ENCODE peak calls at places on chromosome 1, in four cellular contexts. One of them, this sample, is unnamed. For H3K36me3, the result is how much of the 10 kb centered on the place peaks cover.

GRCh38 chr1:228752604-228753132 is 17.4 kb downstream of the RHOU start:
- DNase-seq in MG63: no peak
- DNase-seq in CD8-positive, alpha-beta T cell: no peak
- DNase-seq in body of pancreas: no peak
- DNase-seq in this sample: no peak

GRCh38 chr1:24317081-24317480 is 2.1 kb upstream of the GRHL3 start:
- DNase-seq in body of pancreas: no peak
- DNase-seq in CD8-positive, alpha-beta T cell: no peak
- DNase-seq in MG63: no peak
- DNase-seq in this sample: no peak

GRCh38 chr1:105398909-105399308 is 1649.2 kb downstream of the AMY1C start:
- DNase-seq in CD8-positive, alpha-beta T cell: no peak
- DNase-seq in body of pancreas: no peak
- DNase-seq in MG63: no peak
- DNase-seq in this sample: no peak

GRCh38 chr1:157352817-157353408 is 199.4 kb downstream of the FCRL5 start:
- DNase-seq in MG63: no peak
- DNase-seq in CD8-positive, alpha-beta T cell: no peak
- DNase-seq in body of pancreas: no peak
- DNase-seq in this sample: no peak

GRCh38 chr1:85313888-85314696 is 37.7 kb upstream of the BCL10 start:
- DNase-seq in CD8-positive, alpha-beta T cell: no peak
- DNase-seq in MG63: peak
- DNase-seq in body of pancreas: peak
- DNase-seq in this sample: peak

GRCh38 chr1:1088036-1088800 is 14.1 kb upstream of the RNF223 start:
- DNase-seq in body of pancreas: no peak
- DNase-seq in CD8-positive, alpha-beta T cell: no peak
- DNase-seq in MG63: no peak
- DNase-seq in this sample: peak

GRCh38 chr1:26696191-26696644 is 403 bp downstream of the ARID1A start:
- DNase-seq in body of pancreas: no peak
- DNase-seq in CD8-positive, alpha-beta T cell: no peak
- DNase-seq in MG63: no peak
- DNase-seq in this sample: peak

GRCh38 chr1:118258975-118259374 is 73.9 kb upstream of the SPAG17 start:
- DNase-seq in MG63: no peak
- DNase-seq in body of pancreas: no peak
- DNase-seq in CD8-positive, alpha-beta T cell: no peak
- DNase-seq in this sample: no peak

GRCh38 chr1:192702212-192702993 is 66.5 kb downstream of the RGS13 start:
- DNase-seq in CD8-positive, alpha-beta T cell: no peak
- DNase-seq in MG63: no peak
- DNase-seq in body of pancreas: no peak
- DNase-seq in this sample: no peak

GRCh38 chr1:236759252-236759859 is 35.7 kb upstream of the MTR start:
- DNase-seq in MG63: no peak
- DNase-seq in body of pancreas: no peak
- DNase-seq in CD8-positive, alpha-beta T cell: no peak
- DNase-seq in this sample: no peak

GRCh38 chr1:182625716-182626504 is 21.7 kb upstream of the RGS16 start:
- DNase-seq in MG63: peak
- DNase-seq in body of pancreas: no peak
- DNase-seq in CD8-positive, alpha-beta T cell: no peak
- DNase-seq in this sample: no peak

GRCh38 chr1:226982451-226983177 is 42.5 kb downstream of the COQ8A start:
- DNase-seq in CD8-positive, alpha-beta T cell: no peak
- DNase-seq in MG63: no peak
- DNase-seq in body of pancreas: no peak
- DNase-seq in this sample: no peak

GRCh38 chr1:151716771-151717631 is at the start of gene CELF3:
- DNase-seq in CD8-positive, alpha-beta T cell: peak
- DNase-seq in MG63: no peak
- DNase-seq in body of pancreas: peak
- DNase-seq in this sample: no peak

GRCh38 chr1:175218786-175219447 is 26.3 kb upstream of the KIAA0040 start:
- DNase-seq in body of pancreas: no peak
- DNase-seq in MG63: no peak
- DNase-seq in CD8-positive, alpha-beta T cell: no peak
- DNase-seq in this sample: no peak

GRCh38 chr1:86487131-86487804 is 18.5 kb downstream of the CLCA1 start:
- DNase-seq in body of pancreas: peak
- DNase-seq in CD8-positive, alpha-beta T cell: no peak
- DNase-seq in MG63: peak
- DNase-seq in this sample: no peak

GRCh38 chr1:246588322-246588721 is 22.1 kb downstream of the CNST start:
- DNase-seq in CD8-positive, alpha-beta T cell: no peak
- DNase-seq in MG63: peak
- DNase-seq in body of pancreas: no peak
- DNase-seq in this sample: no peak

GRCh38 chr1:37338658-37339057 is 135.7 kb upstream of the ZC3H12A start:
- DNase-seq in CD8-positive, alpha-beta T cell: no peak
- DNase-seq in MG63: no peak
- DNase-seq in body of pancreas: no peak
- DNase-seq in this sample: no peak

GRCh38 chr1:226670062-226670461 is 69.0 kb downstream of the ITPKB start:
- DNase-seq in CD8-positive, alpha-beta T cell: no peak
- DNase-seq in body of pancreas: no peak
- DNase-seq in MG63: no peak
- DNase-seq in this sample: no peak

GRCh38 chr1:246786606-246787238 is 62.5 kb downstream of the SCCPDH start:
- DNase-seq in MG63: no peak
- DNase-seq in CD8-positive, alpha-beta T cell: no peak
- DNase-seq in body of pancreas: peak
- DNase-seq in this sample: no peak

GRCh38 chr1:173149887-173150286 is 57.2 kb downstream of the TNFSF4 start:
- DNase-seq in body of pancreas: peak
- DNase-seq in MG63: peak
- DNase-seq in CD8-positive, alpha-beta T cell: no peak
- DNase-seq in this sample: no peak

GRCh38 chr1:58005212-58005611 is 541.3 kb downstream of the OMA1 start:
- DNase-seq in body of pancreas: no peak
- DNase-seq in MG63: no peak
- DNase-seq in CD8-positive, alpha-beta T cell: no peak
- DNase-seq in this sample: no peak

GRCh38 chr1:18994381-18994780 is 37.9 kb upstream of the IFFO2 start:
- DNase-seq in MG63: no peak
- DNase-seq in CD8-positive, alpha-beta T cell: no peak
- DNase-seq in body of pancreas: no peak
- DNase-seq in this sample: no peak
- H3K36me3 ChIP-seq in MG63: under half
- H3K36me3 ChIP-seq in CD8-positive, alpha-beta T cell: under half
- H3K36me3 ChIP-seq in body of pancreas: under half
- H3K36me3 ChIP-seq in this sample: under half

GRCh38 chr1:110055493-110056283 is 14.8 kb downstream of the ALX3 start:
- DNase-seq in CD8-positive, alpha-beta T cell: no peak
- DNase-seq in MG63: no peak
- DNase-seq in body of pancreas: no peak
- DNase-seq in this sample: peak

GRCh38 chr1:110056284-110056680 is 14.2 kb downstream of the ALX3 start:
- DNase-seq in CD8-positive, alpha-beta T cell: no peak
- DNase-seq in body of pancreas: no peak
- DNase-seq in MG63: peak
- DNase-seq in this sample: no peak

GRCh38 chr1:110058591-110058990 is 11.9 kb downstream of the ALX3 start:
- DNase-seq in MG63: no peak
- DNase-seq in body of pancreas: no peak
- DNase-seq in CD8-positive, alpha-beta T cell: no peak
- DNase-seq in this sample: no peak

GRCh38 chr1:110057963-110058518 is 12.4 kb downstream of the ALX3 start:
- DNase-seq in CD8-positive, alpha-beta T cell: no peak
- DNase-seq in MG63: no peak
- DNase-seq in body of pancreas: no peak
- DNase-seq in this sample: peak

DNA sequence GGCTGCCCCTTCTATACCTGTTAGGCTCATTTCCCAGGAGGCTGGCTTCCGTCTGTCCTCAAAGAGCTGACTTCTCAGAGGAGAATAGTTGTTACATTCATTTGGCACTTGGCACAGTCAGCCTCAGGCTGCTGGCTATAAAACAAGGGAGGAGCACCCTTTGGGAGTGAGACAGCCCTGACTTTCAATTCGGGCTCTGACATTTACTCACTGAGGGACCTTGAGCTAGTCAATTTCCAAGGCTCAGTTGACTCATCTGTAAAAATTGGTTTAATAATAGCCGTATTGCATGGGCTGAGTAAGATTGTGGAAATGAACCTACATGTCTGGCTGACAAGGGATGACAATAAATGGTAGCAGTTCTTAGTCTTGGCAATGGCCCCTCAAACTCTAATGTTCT is 13.7 kb downstream of the ALX3 start:
- DNase-seq in body of pancreas: no peak
- DNase-seq in MG63: peak
- DNase-seq in CD8-positive, alpha-beta T cell: no peak
- DNase-seq in this sample: peak
- H3K36me3 ChIP-seq in body of pancreas: under half
- H3K36me3 ChIP-seq in MG63: half or more
- H3K36me3 ChIP-seq in CD8-positive, alpha-beta T cell: under half
- H3K36me3 ChIP-seq in this sample: under half

GRCh38 chr1:19115082-19115808 is 94.8 kb downstream of the UBR4 start:
- DNase-seq in body of pancreas: no peak
- DNase-seq in MG63: no peak
- DNase-seq in CD8-positive, alpha-beta T cell: no peak
- DNase-seq in this sample: no peak
- H3K36me3 ChIP-seq in body of pancreas: under half
- H3K36me3 ChIP-seq in MG63: half or more
- H3K36me3 ChIP-seq in CD8-positive, alpha-beta T cell: half or more
- H3K36me3 ChIP-seq in this sample: under half

GRCh38 chr1:54223441-54224202 is 23.7 kb downstream of the MRPL37 start:
- DNase-seq in body of pancreas: no peak
- DNase-seq in MG63: no peak
- DNase-seq in CD8-positive, alpha-beta T cell: no peak
- DNase-seq in this sample: no peak

GRCh38 chr1:54225378-54225777 is 25.4 kb downstream of the MRPL37 start:
- DNase-seq in body of pancreas: no peak
- DNase-seq in MG63: no peak
- DNase-seq in CD8-positive, alpha-beta T cell: no peak
- DNase-seq in this sample: no peak

GRCh38 chr1:54222711-54223110 is 22.7 kb downstream of the MRPL37 start:
- DNase-seq in CD8-positive, alpha-beta T cell: no peak
- DNase-seq in MG63: no peak
- DNase-seq in body of pancreas: no peak
- DNase-seq in this sample: no peak

GRCh38 chr1:54225986-54226559 is 26.1 kb downstream of the MRPL37 start:
- DNase-seq in CD8-positive, alpha-beta T cell: no peak
- DNase-seq in body of pancreas: no peak
- DNase-seq in MG63: no peak
- DNase-seq in this sample: no peak

GRCh38 chr1:54224233-54224632 is 24.3 kb downstream of the MRPL37 start:
- DNase-seq in body of pancreas: no peak
- DNase-seq in MG63: no peak
- DNase-seq in CD8-positive, alpha-beta T cell: no peak
- DNase-seq in this sample: no peak
- H3K36me3 ChIP-seq in body of pancreas: under half
- H3K36me3 ChIP-seq in MG63: under half
- H3K36me3 ChIP-seq in CD8-positive, alpha-beta T cell: under half
- H3K36me3 ChIP-seq in this sample: under half

GRCh38 chr1:207810606-207811295 is 58.9 kb downstream of the CD46 start:
- DNase-seq in body of pancreas: peak
- DNase-seq in CD8-positive, alpha-beta T cell: peak
- DNase-seq in MG63: no peak
- DNase-seq in this sample: no peak

GRCh38 chr1:207808322-207808705 is 56.5 kb downstream of the CD46 start:
- DNase-seq in CD8-positive, alpha-beta T cell: no peak
- DNase-seq in MG63: no peak
- DNase-seq in body of pancreas: no peak
- DNase-seq in this sample: no peak

GRCh38 chr1:207811319-207811718 is 59.5 kb downstream of the CD46 start:
- DNase-seq in MG63: no peak
- DNase-seq in body of pancreas: no peak
- DNase-seq in CD8-positive, alpha-beta T cell: peak
- DNase-seq in this sample: no peak

GRCh38 chr1:207808911-207809555 is 57.2 kb downstream of the CD46 start:
- DNase-seq in MG63: no peak
- DNase-seq in body of pancreas: no peak
- DNase-seq in CD8-positive, alpha-beta T cell: no peak
- DNase-seq in this sample: no peak

GRCh38 chr1:207810173-207810572 is 58.3 kb downstream of the CD46 start:
- DNase-seq in body of pancreas: no peak
- DNase-seq in MG63: peak
- DNase-seq in CD8-positive, alpha-beta T cell: peak
- DNase-seq in this sample: no peak
- H3K36me3 ChIP-seq in body of pancreas: under half
- H3K36me3 ChIP-seq in MG63: under half
- H3K36me3 ChIP-seq in CD8-positive, alpha-beta T cell: half or more
- H3K36me3 ChIP-seq in this sample: under half

DNA sequence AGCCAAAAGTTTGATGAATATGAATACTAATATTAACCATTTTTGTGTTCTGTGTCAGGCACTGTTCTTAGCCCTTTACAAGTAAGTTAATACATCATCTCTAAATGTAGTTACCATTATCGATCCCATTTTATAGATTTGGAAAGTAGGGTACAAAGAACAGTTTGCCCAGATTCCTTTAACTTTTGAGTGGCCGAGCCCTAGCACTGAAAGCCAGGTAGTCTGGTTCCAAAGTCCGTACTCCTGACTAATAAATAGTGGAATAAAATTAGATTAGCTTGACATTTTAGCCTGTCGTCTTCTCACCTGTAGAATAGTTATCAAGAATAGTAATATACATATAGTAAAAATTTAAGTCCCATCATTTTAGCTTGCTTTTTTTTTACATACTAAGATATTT is 70.6 kb downstream of the PTBP2 start:
- DNase-seq in CD8-positive, alpha-beta T cell: no peak
- DNase-seq in body of pancreas: no peak
- DNase-seq in MG63: no peak
- DNase-seq in this sample: no peak
- H3K36me3 ChIP-seq in CD8-positive, alpha-beta T cell: under half
- H3K36me3 ChIP-seq in body of pancreas: under half
- H3K36me3 ChIP-seq in MG63: half or more
- H3K36me3 ChIP-seq in this sample: under half

GRCh38 chr1:15777913-15778707 is 19.5 kb downstream of the FBLIM1 start:
- DNase-seq in CD8-positive, alpha-beta T cell: no peak
- DNase-seq in MG63: no peak
- DNase-seq in body of pancreas: no peak
- DNase-seq in this sample: no peak
- H3K36me3 ChIP-seq in CD8-positive, alpha-beta T cell: under half
- H3K36me3 ChIP-seq in MG63: under half
- H3K36me3 ChIP-seq in body of pancreas: under half
- H3K36me3 ChIP-seq in this sample: under half

DNA sequence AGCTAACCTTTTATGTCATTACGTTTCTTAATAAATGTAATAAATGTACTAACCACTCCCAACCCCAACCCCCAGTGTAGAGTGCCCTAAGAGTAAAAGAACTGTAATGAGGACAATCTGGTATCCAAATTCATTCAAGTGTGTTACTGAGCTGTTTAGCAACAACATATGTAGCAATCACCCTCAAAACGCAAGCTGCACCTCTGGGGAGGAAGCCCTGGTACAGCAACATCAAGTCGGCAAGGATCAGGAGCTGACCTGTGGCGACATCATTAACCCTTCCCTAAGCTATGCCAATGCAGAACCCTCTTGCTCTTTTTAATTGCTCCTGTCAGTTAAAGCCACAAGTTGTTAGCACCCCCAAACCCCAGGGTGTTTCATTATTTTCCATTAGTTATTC is 47.1 kb downstream of the STX6 start:
- DNase-seq in body of pancreas: no peak
- DNase-seq in CD8-positive, alpha-beta T cell: no peak
- DNase-seq in MG63: no peak
- DNase-seq in this sample: no peak
- H3K36me3 ChIP-seq in body of pancreas: under half
- H3K36me3 ChIP-seq in CD8-positive, alpha-beta T cell: under half
- H3K36me3 ChIP-seq in MG63: under half
- H3K36me3 ChIP-seq in this sample: under half

This sample was measured in aorta.